ENCODE peak calls at places on chromosomes 11 and 22, in seven cellular contexts. One of them, this sample, is unnamed.

GRCh38 chr22:45036154-45036553 is 26.3 kb upstream of the PHF21B start:
- DNase-seq in Caco-2: no peak
- DNase-seq in right atrium auricular region: no peak
- DNase-seq in uterus: peak
- DNase-seq in AG10803: peak
- DNase-seq in progenitor cell of endocrine pancreas: no peak
- DNase-seq in cardiac muscle cell: no peak
- DNase-seq in this sample: no peak

GRCh38 chr11:119116601-119117000 is 4.8 kb upstream of the HINFP start:
- DNase-seq in right atrium auricular region: no peak
- DNase-seq in progenitor cell of endocrine pancreas: no peak
- DNase-seq in AG10803: no peak
- DNase-seq in cardiac muscle cell: no peak
- DNase-seq in uterus: no peak
- DNase-seq in Caco-2: no peak
- DNase-seq in this sample: no peak

GRCh38 chr22:25368271-25368670 is 148.8 kb downstream of the CRYBB2 start:
- DNase-seq in AG10803: peak
- DNase-seq in right atrium auricular region: no peak
- DNase-seq in progenitor cell of endocrine pancreas: no peak
- DNase-seq in cardiac muscle cell: no peak
- DNase-seq in uterus: no peak
- DNase-seq in Caco-2: no peak
- DNase-seq in this sample: no peak

GRCh38 chr11:21475276-21475675 is 717.6 kb upstream of the ANO5 start:
- DNase-seq in cardiac muscle cell: no peak
- DNase-seq in uterus: no peak
- DNase-seq in progenitor cell of endocrine pancreas: no peak
- DNase-seq in AG10803: no peak
- DNase-seq in Caco-2: no peak
- DNase-seq in right atrium auricular region: no peak
- DNase-seq in this sample: no peak

GRCh38 chr11:65078151-65078550 is 5.7 kb downstream of the CDCA5 start:
- DNase-seq in cardiac muscle cell: peak
- DNase-seq in uterus: no peak
- DNase-seq in AG10803: peak
- DNase-seq in progenitor cell of endocrine pancreas: no peak
- DNase-seq in right atrium auricular region: no peak
- DNase-seq in Caco-2: peak
- DNase-seq in this sample: no peak

GRCh38 chr11:73229321-73230275 is 11.5 kb downstream of the P2RY2 start:
- DNase-seq in progenitor cell of endocrine pancreas: no peak
- DNase-seq in AG10803: no peak
- DNase-seq in right atrium auricular region: no peak
- DNase-seq in uterus: no peak
- DNase-seq in cardiac muscle cell: no peak
- DNase-seq in Caco-2: no peak
- DNase-seq in this sample: no peak

GRCh38 chr11:48066881-48067800 is 86.8 kb downstream of the PTPRJ start:
- DNase-seq in progenitor cell of endocrine pancreas: no peak
- DNase-seq in uterus: no peak
- DNase-seq in AG10803: no peak
- DNase-seq in Caco-2: no peak
- DNase-seq in cardiac muscle cell: no peak
- DNase-seq in right atrium auricular region: no peak
- DNase-seq in this sample: no peak

GRCh38 chr11:43930868-43931716 is 11.3 kb upstream of the C11orf96 start:
- DNase-seq in progenitor cell of endocrine pancreas: no peak
- DNase-seq in uterus: no peak
- DNase-seq in Caco-2: no peak
- DNase-seq in AG10803: no peak
- DNase-seq in right atrium auricular region: no peak
- DNase-seq in cardiac muscle cell: no peak
- DNase-seq in this sample: no peak

GRCh38 chr11:96341237-96342130 is 1.5 kb downstream of the MAML2 start:
- DNase-seq in progenitor cell of endocrine pancreas: peak
- DNase-seq in AG10803: peak
- DNase-seq in right atrium auricular region: peak
- DNase-seq in Caco-2: peak
- DNase-seq in uterus: peak
- DNase-seq in cardiac muscle cell: no peak
- DNase-seq in this sample: no peak

GRCh38 chr11:66051371-66051765 is 796 bp upstream of the SF3B2 start:
- DNase-seq in right atrium auricular region: no peak
- DNase-seq in progenitor cell of endocrine pancreas: no peak
- DNase-seq in Caco-2: no peak
- DNase-seq in cardiac muscle cell: no peak
- DNase-seq in AG10803: no peak
- DNase-seq in uterus: no peak
- DNase-seq in this sample: no peak

GRCh38 chr11:27255447-27255828 is 107.6 kb downstream of the CCDC34 start:
- DNase-seq in AG10803: peak
- DNase-seq in Caco-2: no peak
- DNase-seq in right atrium auricular region: no peak
- DNase-seq in uterus: no peak
- DNase-seq in progenitor cell of endocrine pancreas: no peak
- DNase-seq in cardiac muscle cell: no peak
- DNase-seq in this sample: no peak

GRCh38 chr11:125263268-125263790 is 98.8 kb downstream of the PKNOX2 start:
- DNase-seq in uterus: peak
- DNase-seq in Caco-2: peak
- DNase-seq in progenitor cell of endocrine pancreas: peak
- DNase-seq in AG10803: peak
- DNase-seq in right atrium auricular region: peak
- DNase-seq in cardiac muscle cell: peak
- DNase-seq in this sample: no peak

GRCh38 chr22:37999640-38000272 is 15.4 kb upstream of the SOX10 start:
- DNase-seq in Caco-2: no peak
- DNase-seq in cardiac muscle cell: no peak
- DNase-seq in uterus: no peak
- DNase-seq in progenitor cell of endocrine pancreas: no peak
- DNase-seq in right atrium auricular region: no peak
- DNase-seq in AG10803: peak
- DNase-seq in this sample: no peak

GRCh38 chr22:24695958-24696511 is 78.5 kb downstream of the PIWIL3 start:
- DNase-seq in Caco-2: no peak
- DNase-seq in uterus: no peak
- DNase-seq in cardiac muscle cell: peak
- DNase-seq in AG10803: no peak
- DNase-seq in progenitor cell of endocrine pancreas: no peak
- DNase-seq in right atrium auricular region: no peak
- DNase-seq in this sample: no peak

GRCh38 chr11:117816846-117817212 is 7.7 kb downstream of the FXYD2 start:
- DNase-seq in uterus: no peak
- DNase-seq in AG10803: no peak
- DNase-seq in right atrium auricular region: no peak
- DNase-seq in Caco-2: no peak
- DNase-seq in cardiac muscle cell: no peak
- DNase-seq in progenitor cell of endocrine pancreas: no peak
- DNase-seq in this sample: no peak

GRCh38 chr11:18912883-18913282 is 26.3 kb downstream of the MRGPRX1 start:
- DNase-seq in AG10803: no peak
- DNase-seq in Caco-2: peak
- DNase-seq in cardiac muscle cell: no peak
- DNase-seq in uterus: no peak
- DNase-seq in progenitor cell of endocrine pancreas: no peak
- DNase-seq in right atrium auricular region: no peak
- DNase-seq in this sample: no peak

GRCh38 chr22:25067851-25068421 is 115.4 kb downstream of the KIAA1671 start:
- DNase-seq in cardiac muscle cell: no peak
- DNase-seq in AG10803: no peak
- DNase-seq in right atrium auricular region: no peak
- DNase-seq in uterus: no peak
- DNase-seq in Caco-2: no peak
- DNase-seq in progenitor cell of endocrine pancreas: no peak
- DNase-seq in this sample: no peak

GRCh38 chr11:62556872-62557631 is 10.4 kb upstream of the AHNAK start:
- DNase-seq in cardiac muscle cell: no peak
- DNase-seq in AG10803: no peak
- DNase-seq in uterus: no peak
- DNase-seq in progenitor cell of endocrine pancreas: no peak
- DNase-seq in Caco-2: no peak
- DNase-seq in right atrium auricular region: no peak
- DNase-seq in this sample: no peak

GRCh38 chr11:8586184-8586583 is 7.8 kb downstream of the STK33 start:
- DNase-seq in cardiac muscle cell: no peak
- DNase-seq in uterus: no peak
- DNase-seq in progenitor cell of endocrine pancreas: no peak
- DNase-seq in right atrium auricular region: no peak
- DNase-seq in AG10803: no peak
- DNase-seq in Caco-2: no peak
- DNase-seq in this sample: no peak

GRCh38 chr11:123590296-123590912 is 64.0 kb downstream of the SCN3B start:
- DNase-seq in progenitor cell of endocrine pancreas: no peak
- DNase-seq in uterus: no peak
- DNase-seq in cardiac muscle cell: no peak
- DNase-seq in Caco-2: no peak
- DNase-seq in right atrium auricular region: no peak
- DNase-seq in AG10803: peak
- DNase-seq in this sample: no peak

DNA sequence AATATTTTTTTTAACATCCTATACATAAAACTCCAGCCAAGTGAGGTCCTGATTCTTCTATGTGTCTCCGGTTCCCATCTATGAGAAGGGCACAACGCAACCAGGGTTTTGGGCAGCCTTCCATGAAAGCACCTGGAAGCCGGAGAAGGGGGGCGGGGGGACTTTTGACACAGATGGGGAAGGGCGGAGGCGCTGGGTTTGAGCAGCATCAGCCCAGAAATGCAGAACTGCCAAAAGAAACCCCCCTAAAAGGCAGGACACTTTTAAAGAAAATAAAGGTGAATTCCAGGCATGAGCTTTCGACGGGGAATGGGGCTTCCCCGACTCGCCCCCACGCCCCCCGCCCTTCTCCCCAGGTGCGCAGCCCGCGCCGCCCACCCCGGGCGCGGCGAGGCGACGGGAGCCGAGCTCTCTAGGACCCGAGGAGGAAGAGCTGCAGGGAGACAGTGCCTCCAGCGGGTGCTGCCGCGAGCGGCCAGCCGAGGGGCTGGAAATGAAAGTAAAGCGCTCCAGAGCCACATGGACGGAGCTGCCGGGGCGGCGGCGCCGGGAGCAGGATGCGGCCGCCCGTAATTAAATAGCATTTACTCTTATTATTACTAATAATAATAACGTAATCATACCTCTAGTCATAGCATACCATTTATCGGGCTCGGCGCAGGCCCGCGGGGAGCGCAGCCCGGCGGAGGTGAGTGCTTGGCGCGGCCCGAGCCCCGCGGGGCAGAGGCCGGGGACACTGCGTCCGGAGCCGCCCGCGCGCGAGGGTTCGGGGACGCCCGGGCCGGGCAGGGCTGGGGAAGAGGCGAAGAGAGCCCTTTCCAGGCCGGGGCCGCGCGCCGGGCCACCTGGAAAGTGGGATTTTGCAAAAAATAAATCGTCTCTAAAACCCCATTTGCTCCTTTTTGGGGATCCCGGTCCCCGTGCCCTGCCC is at the start of gene ZC3H7B:
- DNase-seq in progenitor cell of endocrine pancreas: peak
- DNase-seq in cardiac muscle cell: peak
- DNase-seq in right atrium auricular region: peak
- DNase-seq in Caco-2: peak
- DNase-seq in uterus: peak
- DNase-seq in AG10803: peak
- DNase-seq in this sample: peak
- TF ChIP-seq CTCF in progenitor cell of endocrine pancreas: peak
- TF ChIP-seq CTCF in cardiac muscle cell: peak
- TF ChIP-seq CTCF in right atrium auricular region: peak
- TF ChIP-seq CTCF in Caco-2: peak
- TF ChIP-seq CTCF in uterus: peak
- TF ChIP-seq CTCF in AG10803: peak
- TF ChIP-seq CTCF in this sample: no peak

DNA sequence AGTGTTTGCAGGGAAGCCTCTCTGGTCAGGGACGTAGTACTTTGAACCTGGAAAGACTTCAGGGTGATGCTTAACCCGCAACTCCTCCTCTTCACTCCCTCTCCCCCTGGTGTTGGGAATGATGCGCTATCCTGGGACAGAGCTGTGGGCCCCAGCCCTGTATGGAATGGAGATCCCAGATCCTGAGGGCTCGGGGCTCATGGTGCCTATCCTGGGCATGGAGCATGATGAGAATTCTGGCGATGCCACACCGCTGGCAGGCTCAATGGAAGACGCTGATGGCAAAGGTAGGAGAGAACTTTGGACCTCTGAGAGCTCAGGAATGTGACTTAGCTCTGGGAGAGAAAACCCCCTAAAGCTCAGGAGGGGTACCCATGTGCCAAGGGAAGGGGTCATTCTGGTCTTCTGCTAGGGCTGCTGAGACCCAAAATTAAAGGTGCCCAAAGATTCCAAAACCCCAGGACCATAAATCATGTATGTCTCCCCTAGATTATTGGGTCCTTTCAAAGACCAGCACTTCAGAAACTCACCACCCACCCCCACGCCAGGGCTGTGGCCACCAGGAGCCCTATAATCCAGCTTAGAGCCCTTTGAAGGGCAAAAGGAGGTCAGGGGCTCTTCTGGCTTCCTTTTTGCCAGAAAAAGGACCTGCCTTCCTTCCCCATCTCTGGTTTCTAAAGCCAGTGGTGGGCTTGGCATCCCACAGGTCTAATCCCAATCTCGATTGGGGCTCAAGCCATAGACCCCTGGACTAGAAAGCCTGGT is 52.5 kb downstream of the BTG4 start:
- DNase-seq in progenitor cell of endocrine pancreas: no peak
- DNase-seq in AG10803: no peak
- DNase-seq in right atrium auricular region: no peak
- DNase-seq in uterus: no peak
- DNase-seq in cardiac muscle cell: no peak
- DNase-seq in Caco-2: peak
- DNase-seq in this sample: no peak
- TF ChIP-seq CTCF in progenitor cell of endocrine pancreas: no peak
- TF ChIP-seq CTCF in AG10803: peak
- TF ChIP-seq CTCF in right atrium auricular region: no peak
- TF ChIP-seq CTCF in uterus: no peak
- TF ChIP-seq CTCF in cardiac muscle cell: no peak
- TF ChIP-seq CTCF in Caco-2: peak
- TF ChIP-seq CTCF in this sample: no peak

DNA sequence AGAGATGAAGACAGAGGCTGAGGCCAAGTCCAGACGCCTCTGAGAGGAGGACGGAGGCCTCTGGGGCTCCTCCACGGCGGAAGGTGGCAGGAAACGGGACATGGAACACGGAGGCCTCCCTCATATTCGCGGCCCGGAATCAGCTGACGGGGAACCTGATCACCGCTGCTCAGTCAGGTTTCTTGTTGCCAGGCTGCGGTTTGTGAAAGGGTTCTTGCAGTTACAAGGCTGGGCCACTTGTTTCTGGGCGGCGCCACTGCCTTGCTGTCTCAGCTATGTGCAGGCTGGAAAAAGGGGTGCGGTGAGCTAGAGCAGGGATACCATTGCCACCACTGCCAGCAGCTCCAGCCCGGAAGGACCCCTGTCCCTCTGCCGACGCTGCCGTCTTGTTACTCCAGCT is 10.0 kb upstream of the MMP1 start:
- DNase-seq in right atrium auricular region: no peak
- DNase-seq in progenitor cell of endocrine pancreas: peak
- DNase-seq in uterus: no peak
- DNase-seq in cardiac muscle cell: no peak
- DNase-seq in AG10803: no peak
- DNase-seq in Caco-2: peak
- DNase-seq in this sample: no peak
- TF ChIP-seq CTCF in right atrium auricular region: no peak
- TF ChIP-seq CTCF in progenitor cell of endocrine pancreas: peak
- TF ChIP-seq CTCF in uterus: no peak
- TF ChIP-seq CTCF in cardiac muscle cell: peak
- TF ChIP-seq CTCF in AG10803: no peak
- TF ChIP-seq CTCF in Caco-2: peak
- TF ChIP-seq CTCF in this sample: no peak

GRCh38 chr11:81658722-81659121 is 1074.9 kb downstream of the FAM181B start:
- DNase-seq in progenitor cell of endocrine pancreas: no peak
- DNase-seq in Caco-2: peak
- DNase-seq in AG10803: peak
- DNase-seq in uterus: no peak
- DNase-seq in right atrium auricular region: no peak
- DNase-seq in cardiac muscle cell: no peak
- DNase-seq in this sample: no peak
- TF ChIP-seq CTCF in progenitor cell of endocrine pancreas: peak
- TF ChIP-seq CTCF in Caco-2: peak
- TF ChIP-seq CTCF in AG10803: peak
- TF ChIP-seq CTCF in uterus: no peak
- TF ChIP-seq CTCF in right atrium auricular region: no peak
- TF ChIP-seq CTCF in cardiac muscle cell: peak
- TF ChIP-seq CTCF in this sample: no peak